ENCODE peak calls at places on chromosomes 1 and 21, in nine cellular contexts. One of them, this sample, is unnamed.

GRCh38 chr1:10932088-10932487 is 80.4 kb upstream of the TARDBP start:
- DNase-seq in stomach: no peak
- DNase-seq in BJ: no peak
- DNase-seq in K562: no peak
- DNase-seq in tibial nerve: no peak
- DNase-seq in cardiac muscle cell: no peak
- DNase-seq in ovary: no peak
- DNase-seq in IMR-90: no peak
- DNase-seq in tibial artery: no peak
- DNase-seq in this sample: peak

GRCh38 chr1:183956559-183957188 is 80.9 kb downstream of the COLGALT2 start:
- DNase-seq in stomach: no peak
- DNase-seq in BJ: peak
- DNase-seq in K562: no peak
- DNase-seq in tibial nerve: no peak
- DNase-seq in cardiac muscle cell: no peak
- DNase-seq in ovary: no peak
- DNase-seq in IMR-90: peak
- DNase-seq in tibial artery: peak
- DNase-seq in this sample: peak

GRCh38 chr1:93597697-93598096 is 83.9 kb downstream of the BCAR3 start:
- DNase-seq in stomach: peak
- DNase-seq in BJ: no peak
- DNase-seq in K562: no peak
- DNase-seq in tibial nerve: no peak
- DNase-seq in cardiac muscle cell: no peak
- DNase-seq in ovary: no peak
- DNase-seq in IMR-90: no peak
- DNase-seq in tibial artery: no peak
- DNase-seq in this sample: no peak

GRCh38 chr1:26180010-26180506 is 2.8 kb downstream of the CNKSR1 start:
- DNase-seq in stomach: no peak
- DNase-seq in BJ: no peak
- DNase-seq in K562: no peak
- DNase-seq in tibial nerve: no peak
- DNase-seq in cardiac muscle cell: no peak
- DNase-seq in ovary: no peak
- DNase-seq in IMR-90: no peak
- DNase-seq in tibial artery: no peak
- DNase-seq in this sample: peak

GRCh38 chr1:161727343-161727924 is 6.1 kb downstream of the FCRLB start:
- DNase-seq in stomach: no peak
- DNase-seq in BJ: peak
- DNase-seq in K562: no peak
- DNase-seq in tibial nerve: no peak
- DNase-seq in cardiac muscle cell: no peak
- DNase-seq in ovary: no peak
- DNase-seq in IMR-90: peak
- DNase-seq in tibial artery: no peak
- DNase-seq in this sample: no peak

GRCh38 chr1:96747565-96747964 is 26.0 kb downstream of the PTBP2 start:
- DNase-seq in stomach: no peak
- DNase-seq in BJ: no peak
- DNase-seq in K562: no peak
- DNase-seq in tibial nerve: no peak
- DNase-seq in cardiac muscle cell: no peak
- DNase-seq in ovary: no peak
- DNase-seq in IMR-90: no peak
- DNase-seq in tibial artery: no peak
- DNase-seq in this sample: no peak

GRCh38 chr1:197099444-197099843 is 32.4 kb upstream of the F13B start:
- DNase-seq in stomach: no peak
- DNase-seq in BJ: no peak
- DNase-seq in K562: no peak
- DNase-seq in tibial nerve: no peak
- DNase-seq in cardiac muscle cell: no peak
- DNase-seq in ovary: no peak
- DNase-seq in IMR-90: no peak
- DNase-seq in tibial artery: no peak
- DNase-seq in this sample: no peak

GRCh38 chr1:59329412-59330053 is 32.6 kb downstream of the FGGY start:
- DNase-seq in stomach: no peak
- DNase-seq in BJ: no peak
- DNase-seq in K562: no peak
- DNase-seq in tibial nerve: no peak
- DNase-seq in cardiac muscle cell: no peak
- DNase-seq in ovary: no peak
- DNase-seq in IMR-90: no peak
- DNase-seq in tibial artery: no peak
- DNase-seq in this sample: no peak

GRCh38 chr1:87330201-87330953 is 1.7 kb downstream of the LMO4 start:
- DNase-seq in stomach: peak
- DNase-seq in BJ: no peak
- DNase-seq in K562: no peak
- DNase-seq in tibial nerve: no peak
- DNase-seq in cardiac muscle cell: peak
- DNase-seq in ovary: no peak
- DNase-seq in IMR-90: peak
- DNase-seq in tibial artery: peak
- DNase-seq in this sample: no peak

GRCh38 chr1:87329756-87330200 is 1.1 kb downstream of the LMO4 start:
- DNase-seq in stomach: no peak
- DNase-seq in BJ: no peak
- DNase-seq in K562: no peak
- DNase-seq in tibial nerve: no peak
- DNase-seq in cardiac muscle cell: peak
- DNase-seq in ovary: no peak
- DNase-seq in IMR-90: peak
- DNase-seq in tibial artery: no peak
- DNase-seq in this sample: no peak

GRCh38 chr1:87330954-87331318 is 2.3 kb downstream of the LMO4 start:
- DNase-seq in stomach: no peak
- DNase-seq in BJ: no peak
- DNase-seq in K562: peak
- DNase-seq in tibial nerve: no peak
- DNase-seq in cardiac muscle cell: peak
- DNase-seq in ovary: no peak
- DNase-seq in IMR-90: no peak
- DNase-seq in tibial artery: no peak
- DNase-seq in this sample: no peak

GRCh38 chr1:87333692-87334347 is 5.1 kb downstream of the LMO4 start:
- DNase-seq in stomach: no peak
- DNase-seq in BJ: no peak
- DNase-seq in K562: no peak
- DNase-seq in tibial nerve: no peak
- DNase-seq in cardiac muscle cell: no peak
- DNase-seq in ovary: no peak
- DNase-seq in IMR-90: peak
- DNase-seq in tibial artery: peak
- DNase-seq in this sample: no peak

GRCh38 chr1:87331319-87332269 is 2.9 kb downstream of the LMO4 start:
- DNase-seq in stomach: peak
- DNase-seq in BJ: no peak
- DNase-seq in K562: peak
- DNase-seq in tibial nerve: peak
- DNase-seq in cardiac muscle cell: peak
- DNase-seq in ovary: peak
- DNase-seq in IMR-90: peak
- DNase-seq in tibial artery: peak
- DNase-seq in this sample: no peak
- TF ChIP-seq CTCF in stomach: no peak
- TF ChIP-seq CTCF in BJ: peak
- TF ChIP-seq CTCF in K562: no peak
- TF ChIP-seq CTCF in tibial nerve: peak
- TF ChIP-seq CTCF in cardiac muscle cell: peak
- TF ChIP-seq CTCF in ovary: no peak
- TF ChIP-seq CTCF in IMR-90: peak
- TF ChIP-seq CTCF in tibial artery: no peak
- TF ChIP-seq CTCF in this sample: no peak

GRCh38 chr21:41659791-41660560 is 106.9 kb downstream of the RIPK4 start:
- DNase-seq in stomach: no peak
- DNase-seq in BJ: no peak
- DNase-seq in K562: no peak
- DNase-seq in tibial nerve: peak
- DNase-seq in cardiac muscle cell: no peak
- DNase-seq in ovary: no peak
- DNase-seq in IMR-90: peak
- DNase-seq in tibial artery: peak
- DNase-seq in this sample: no peak
- TF ChIP-seq CTCF in stomach: no peak
- TF ChIP-seq CTCF in BJ: no peak
- TF ChIP-seq CTCF in K562: no peak
- TF ChIP-seq CTCF in tibial nerve: no peak
- TF ChIP-seq CTCF in cardiac muscle cell: peak
- TF ChIP-seq CTCF in ovary: no peak
- TF ChIP-seq CTCF in IMR-90: no peak
- TF ChIP-seq CTCF in tibial artery: peak
- TF ChIP-seq CTCF in this sample: no peak

DNA sequence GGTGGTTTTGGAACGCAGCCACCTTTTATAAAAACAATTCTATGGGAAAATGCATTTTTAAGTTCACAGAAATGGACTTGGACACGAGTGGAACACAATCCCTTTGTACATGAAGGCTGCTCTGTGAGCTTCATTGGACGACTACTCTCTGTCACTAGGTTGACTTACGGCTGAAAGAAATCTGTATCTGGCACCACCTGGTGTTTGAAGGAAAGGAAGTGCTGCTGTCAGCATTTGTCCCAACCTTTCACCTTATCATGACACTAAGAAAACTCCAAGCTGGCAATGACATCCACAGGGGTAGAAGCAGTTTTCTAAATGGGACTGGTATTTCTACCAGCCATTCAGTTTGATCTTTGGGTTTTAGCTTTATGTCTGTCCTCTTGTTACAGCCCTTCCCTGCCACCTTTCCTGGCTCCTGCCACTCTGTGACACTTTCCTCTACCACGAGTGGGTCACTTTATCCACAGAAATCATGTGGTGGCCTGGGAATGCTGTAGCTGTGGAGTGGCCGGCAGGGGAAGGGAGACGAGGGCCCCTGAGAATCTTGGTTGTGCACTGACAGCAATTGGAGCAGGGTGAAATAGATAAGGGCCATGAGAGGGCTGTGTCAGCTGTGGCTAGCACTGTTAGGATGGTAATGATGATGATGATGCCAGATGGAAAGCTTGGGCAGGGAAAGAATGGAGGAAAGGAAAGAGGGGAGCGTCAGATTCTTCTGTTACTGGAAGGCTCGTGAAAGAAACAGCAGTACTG is 85.2 kb downstream of the TBX19 start:
- DNase-seq in stomach: no peak
- DNase-seq in BJ: no peak
- DNase-seq in K562: peak
- DNase-seq in tibial nerve: no peak
- DNase-seq in cardiac muscle cell: peak
- DNase-seq in ovary: no peak
- DNase-seq in IMR-90: no peak
- DNase-seq in tibial artery: no peak
- DNase-seq in this sample: no peak
- TF ChIP-seq CTCF in stomach: no peak
- TF ChIP-seq CTCF in BJ: no peak
- TF ChIP-seq CTCF in K562: peak
- TF ChIP-seq CTCF in tibial nerve: no peak
- TF ChIP-seq CTCF in cardiac muscle cell: no peak
- TF ChIP-seq CTCF in ovary: no peak
- TF ChIP-seq CTCF in IMR-90: no peak
- TF ChIP-seq CTCF in tibial artery: no peak
- TF ChIP-seq CTCF in this sample: peak

GRCh38 chr1:199283814-199284213 is 645.0 kb downstream of the PTPRC start:
- DNase-seq in stomach: no peak
- DNase-seq in BJ: no peak
- DNase-seq in K562: no peak
- DNase-seq in tibial nerve: no peak
- DNase-seq in cardiac muscle cell: no peak
- DNase-seq in ovary: no peak
- DNase-seq in IMR-90: no peak
- DNase-seq in tibial artery: no peak
- DNase-seq in this sample: no peak

GRCh38 chr1:199282910-199283309 is 644.1 kb downstream of the PTPRC start:
- DNase-seq in stomach: no peak
- DNase-seq in BJ: no peak
- DNase-seq in K562: no peak
- DNase-seq in tibial nerve: no peak
- DNase-seq in cardiac muscle cell: no peak
- DNase-seq in ovary: no peak
- DNase-seq in IMR-90: peak
- DNase-seq in tibial artery: no peak
- DNase-seq in this sample: no peak

GRCh38 chr1:199290186-199290585 is 651.3 kb downstream of the PTPRC start:
- DNase-seq in stomach: no peak
- DNase-seq in BJ: no peak
- DNase-seq in K562: no peak
- DNase-seq in tibial nerve: no peak
- DNase-seq in cardiac muscle cell: no peak
- DNase-seq in ovary: no peak
- DNase-seq in IMR-90: peak
- DNase-seq in tibial artery: no peak
- DNase-seq in this sample: no peak

GRCh38 chr1:199291022-199291740 is 652.3 kb downstream of the PTPRC start:
- DNase-seq in stomach: no peak
- DNase-seq in BJ: no peak
- DNase-seq in K562: no peak
- DNase-seq in tibial nerve: no peak
- DNase-seq in cardiac muscle cell: no peak
- DNase-seq in ovary: no peak
- DNase-seq in IMR-90: no peak
- DNase-seq in tibial artery: no peak
- DNase-seq in this sample: no peak

DNA sequence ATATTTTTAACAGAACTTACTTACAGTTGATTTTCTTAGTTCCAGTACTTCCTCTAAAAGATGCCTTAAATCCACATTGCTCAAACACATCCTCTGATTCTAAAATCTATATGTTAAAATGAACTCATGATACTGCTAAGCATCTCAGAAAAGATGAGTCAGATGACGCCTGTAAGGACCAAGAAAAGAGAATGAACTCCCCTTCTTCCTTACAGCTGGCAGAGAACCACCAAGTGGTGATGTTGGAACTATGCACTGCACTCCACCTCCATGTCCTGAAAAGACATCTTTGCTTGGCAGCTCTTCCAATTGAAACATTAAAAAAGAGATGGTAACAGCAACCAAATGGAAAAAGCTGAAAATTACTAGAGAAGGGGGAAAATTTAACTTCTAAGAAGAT is 648.8 kb downstream of the PTPRC start:
- DNase-seq in stomach: no peak
- DNase-seq in BJ: no peak
- DNase-seq in K562: no peak
- DNase-seq in tibial nerve: no peak
- DNase-seq in cardiac muscle cell: no peak
- DNase-seq in ovary: no peak
- DNase-seq in IMR-90: peak
- DNase-seq in tibial artery: no peak
- DNase-seq in this sample: no peak
- TF ChIP-seq CTCF in stomach: no peak
- TF ChIP-seq CTCF in BJ: no peak
- TF ChIP-seq CTCF in K562: no peak
- TF ChIP-seq CTCF in tibial nerve: no peak
- TF ChIP-seq CTCF in cardiac muscle cell: no peak
- TF ChIP-seq CTCF in ovary: no peak
- TF ChIP-seq CTCF in IMR-90: no peak
- TF ChIP-seq CTCF in tibial artery: no peak
- TF ChIP-seq CTCF in this sample: no peak

GRCh38 chr1:220786337-220787068 is at the start of gene MTARC1:
- DNase-seq in stomach: peak
- DNase-seq in BJ: no peak
- DNase-seq in K562: no peak
- DNase-seq in tibial nerve: no peak
- DNase-seq in cardiac muscle cell: peak
- DNase-seq in ovary: peak
- DNase-seq in IMR-90: no peak
- DNase-seq in tibial artery: no peak
- DNase-seq in this sample: no peak
- TF ChIP-seq CTCF in stomach: no peak
- TF ChIP-seq CTCF in BJ: no peak
- TF ChIP-seq CTCF in K562: no peak
- TF ChIP-seq CTCF in tibial nerve: peak
- TF ChIP-seq CTCF in cardiac muscle cell: no peak
- TF ChIP-seq CTCF in ovary: no peak
- TF ChIP-seq CTCF in IMR-90: no peak
- TF ChIP-seq CTCF in tibial artery: peak
- TF ChIP-seq CTCF in this sample: no peak

This sample was measured in GM12864.